ENCODE peak calls at places on chromosomes 7 and 10, in nine cellular contexts. L is cardiac muscle cell, A is heart right ventricle, W is colonic mucosa, J is right cardiac atrium, X is aorta, V is right atrium auricular region, Q is SK-N-SH, C is mucosa of descending colon. E is an unnamed sample. For H3K9me3, the result is how much of the 10 kb centered on the place peaks cover.

GRCh38 chr7:115911466-115911865 is 119.1 kb downstream of the TFEC start:
- DNase-seq in J (no peak), L (no peak), Q (no peak), C (no peak), X (no peak), W (no peak), V (no peak), A (no peak), E (no peak)

GRCh38 chr10:45008524-45009161 is 7.9 kb downstream of the ZNF22 start:
- DNase-seq in L (peak), X (no peak), Q (peak), A (no peak), J (no peak), V (no peak), W (peak), C (no peak), E (peak)

GRCh38 chr10:48390933-48391845 is 84.7 kb downstream of the MAPK8 start:
- DNase-seq in V (no peak), X (no peak), J (no peak), C (no peak), L (peak), W (no peak), A (no peak), Q (no peak), E (no peak)

GRCh38 chr7:37920619-37921339 is at the start of gene EPDR1:
- DNase-seq in V (no peak), Q (peak), A (peak), C (peak), W (peak), L (peak), J (peak), X (peak), E (peak)

GRCh38 chr10:44264244-44264643 is 120.7 kb downstream of the CXCL12 start:
- DNase-seq in X (no peak), V (no peak), J (no peak), Q (no peak), A (no peak), L (no peak), C (no peak), W (no peak), E (no peak)

GRCh38 chr10:28678687-28679457 is 1.6 kb downstream of the BAMBI start:
- DNase-seq in V (peak), A (no peak), X (no peak), C (no peak), L (peak), Q (no peak), W (peak), J (no peak), E (peak)

GRCh38 chr10:114616103-114616502 is 42.0 kb downstream of the ABLIM1 start:
- DNase-seq in X (no peak), L (no peak), V (no peak), Q (no peak), J (no peak), W (no peak), C (no peak), A (no peak), E (no peak)

GRCh38 chr10:61592581-61592980 is 70.1 kb upstream of the CABCOCO1 start:
- DNase-seq in L (peak), V (no peak), C (peak), W (no peak), A (no peak), Q (no peak), X (no peak), J (no peak), E (peak)

GRCh38 chr10:44752451-44753441 is 158.4 kb upstream of the TMEM72 start:
- DNase-seq in L (peak), A (no peak), W (no peak), X (no peak), J (no peak), C (no peak), V (no peak), Q (no peak), E (no peak)

DNA sequence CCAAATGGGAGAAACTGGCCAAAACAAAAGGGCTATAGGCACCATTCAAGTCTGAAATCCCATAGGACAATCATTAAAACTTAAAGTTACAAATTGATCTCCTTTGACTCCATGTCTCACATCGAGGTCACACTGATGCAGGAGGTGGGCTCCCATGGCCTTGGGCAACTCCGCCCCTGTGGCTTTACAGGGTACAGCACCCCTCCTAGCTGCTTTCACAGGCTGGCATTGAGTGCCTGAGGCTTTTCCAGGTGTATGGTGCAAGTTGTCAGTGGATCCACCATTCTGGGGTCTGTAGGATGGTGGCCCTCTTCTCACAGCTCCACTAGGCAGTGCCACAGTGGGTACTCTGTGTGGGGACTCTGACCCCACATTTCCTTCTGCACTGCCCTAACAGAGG is 662.1 kb downstream of the XPNPEP1 start:
- DNase-seq in W (no peak), V (no peak), Q (no peak), J (no peak), C (no peak), X (no peak), L (no peak), A (no peak), E (no peak)
- H3K9me3 ChIP-seq in W (under half), V (under half), Q (under half), J (under half), C (under half), X (under half), L (under half), A (under half), E (half or more)

GRCh38 chr10:128326251-128326650 is 200.0 kb upstream of the MKI67 start:
- DNase-seq in V (no peak), A (no peak), Q (no peak), J (no peak), C (no peak), W (no peak), X (no peak), L (no peak), E (no peak)
- H3K9me3 ChIP-seq in V (under half), A (under half), Q (under half), J (under half), C (under half), W (under half), X (under half), L (under half), E (under half)

GRCh38 chr7:260441-261281 is 29.3 kb upstream of the FOXL3 start:
- DNase-seq in V (no peak), W (peak), L (no peak), X (peak), C (peak), Q (no peak), A (no peak), J (peak), E (no peak)

GRCh38 chr7:258476-259190 is 31.3 kb upstream of the FOXL3 start:
- DNase-seq in Q (no peak), J (peak), A (no peak), W (no peak), C (peak), V (no peak), X (peak), L (no peak), E (no peak)

GRCh38 chr7:257647-257992 is 32.4 kb upstream of the FOXL3 start:
- DNase-seq in A (no peak), L (no peak), X (peak), W (no peak), J (no peak), V (no peak), Q (no peak), C (peak), E (no peak)

GRCh38 chr7:259751-260405 is 30.1 kb upstream of the FOXL3 start:
- DNase-seq in C (peak), X (peak), A (no peak), W (no peak), L (no peak), Q (no peak), J (peak), V (no peak), E (no peak)

DNA sequence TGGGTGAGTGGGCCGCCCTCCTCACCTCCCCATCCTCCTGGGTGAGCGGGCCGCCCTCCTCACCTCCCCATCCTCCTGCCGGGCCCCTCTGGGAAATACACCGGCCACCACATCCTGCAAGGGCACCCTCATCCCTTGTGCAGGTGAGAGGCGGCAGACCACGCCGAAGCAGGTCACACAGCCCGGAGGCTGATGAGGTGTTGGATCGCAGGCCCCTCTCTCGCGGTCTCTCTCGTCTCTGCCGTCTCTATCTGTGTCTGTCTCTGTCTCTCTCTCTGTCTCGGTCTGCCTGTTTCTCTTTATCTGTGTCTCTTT is 30.8 kb upstream of the FOXL3 start:
- DNase-seq in J (no peak), C (no peak), V (no peak), L (no peak), X (no peak), W (no peak), Q (no peak), A (no peak), E (no peak)
- H3K9me3 ChIP-seq in J (under half), C (under half), V (under half), L (under half), X (under half), W (under half), Q (under half), A (under half), E (under half)

GRCh38 chr10:88463811-88464210 is 119.3 kb downstream of the RNLS start:
- DNase-seq in V (no peak), W (no peak), X (no peak), L (no peak), C (no peak), A (no peak), Q (no peak), J (no peak), E (no peak)
- H3K9me3 ChIP-seq in V (under half), W (under half), X (under half), L (under half), C (under half), A (under half), Q (under half), J (under half), E (under half)

GRCh38 chr7:57177856-57178767 is 45.9 kb upstream of the ZNF479 start:
- DNase-seq in X (no peak), W (no peak), V (no peak), Q (no peak), A (no peak), J (no peak), L (no peak), C (no peak), E (no peak)
- H3K9me3 ChIP-seq in X (under half), W (under half), V (under half), Q (under half), A (half or more), J (under half), L (under half), C (under half), E (half or more)

DNA sequence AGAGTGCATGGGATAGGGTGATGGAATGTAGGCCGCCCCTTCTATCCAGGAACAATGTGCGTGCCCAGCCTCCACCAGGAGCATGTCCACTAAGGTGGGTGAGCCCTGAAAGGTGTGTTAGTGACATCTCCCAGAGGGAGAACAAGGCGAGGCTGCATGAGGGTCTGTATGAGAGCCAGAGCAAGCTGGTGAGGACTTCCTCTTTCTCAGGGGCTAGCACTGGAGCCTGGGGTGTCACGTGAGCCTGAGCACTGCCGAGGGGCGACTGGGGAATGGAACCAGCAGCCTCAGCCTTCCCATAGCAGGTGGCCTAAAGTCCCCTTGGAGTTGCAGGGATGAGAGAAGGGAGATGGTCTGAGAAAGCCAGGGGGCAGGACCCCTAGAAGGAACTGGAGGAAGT is 156.3 kb upstream of the COBL start:
- DNase-seq in J (no peak), L (no peak), C (no peak), Q (no peak), V (no peak), W (no peak), X (no peak), A (no peak), E (no peak)
- H3K9me3 ChIP-seq in J (under half), L (under half), C (under half), Q (under half), V (under half), W (under half), X (under half), A (under half), E (under half)

GRCh38 chr10:131690805-131691239 is 210.0 kb upstream of the PPP2R2D start:
- DNase-seq in A (no peak), J (no peak), W (no peak), X (peak), C (no peak), L (no peak), Q (no peak), V (no peak), E (no peak)
- H3K9me3 ChIP-seq in A (under half), J (under half), W (under half), X (under half), C (under half), L (under half), Q (under half), V (under half), E (under half)

GRCh38 chr10:52778511-52779392 is 6.2 kb upstream of the MBL2 start:
- DNase-seq in A (no peak), C (no peak), X (no peak), J (no peak), W (no peak), L (peak), Q (peak), V (no peak), E (peak)
- H3K9me3 ChIP-seq in A (under half), C (under half), X (under half), J (under half), W (under half), L (under half), Q (under half), V (under half), E (under half)